ENCODE peak calls at places on chromosome 20, in four cellular contexts. W is SK-N-SH, F is A549, G is HepG2. B is an unnamed sample.

GRCh38 chr20:47701612-47702011 is 83.7 kb downstream of the SULF2 start:
- DNase-seq in W (no peak), F (no peak), G (no peak), B (no peak)

GRCh38 chr20:24752612-24753011 is 196.5 kb upstream of the CST7 start:
- DNase-seq in W (no peak), F (no peak), G (no peak), B (no peak)

GRCh38 chr20:50297498-50298348 is 107.1 kb downstream of the CEBPB start:
- DNase-seq in W (no peak), F (no peak), G (no peak), B (no peak)

GRCh38 chr20:46276531-46276930 is 31.8 kb downstream of the CDH22 start:
- DNase-seq in W (no peak), F (no peak), G (no peak), B (no peak)

GRCh38 chr20:50580016-50580747 is 70.0 kb downstream of the PTPN1 start:
- DNase-seq in W (peak), F (peak), G (peak), B (no peak)

GRCh38 chr20:35773154-35773751 is 1.4 kb downstream of the PHF20 start:
- DNase-seq in W (no peak), F (no peak), G (no peak), B (peak)

GRCh38 chr20:59813948-59814834 is 119.2 kb downstream of the SYCP2 start:
- DNase-seq in W (no peak), F (no peak), G (no peak), B (no peak)

GRCh38 chr20:1299522-1299921 is 29.4 kb downstream of the SDCBP2 start:
- DNase-seq in W (peak), F (peak), G (no peak), B (no peak)

GRCh38 chr20:37786043-37786442 is 92.2 kb downstream of the CTNNBL1 start:
- DNase-seq in W (no peak), F (no peak), G (no peak), B (no peak)

GRCh38 chr20:50129662-50130345 is 16.9 kb upstream of the UBE2V1 start:
- DNase-seq in W (peak), F (peak), G (no peak), B (no peak)

GRCh38 chr20:3420211-3420707 is 12.8 kb upstream of the DNAAF9 start:
- DNase-seq in W (no peak), F (no peak), G (no peak), B (peak)

GRCh38 chr20:31821427-31821826 is 2.3 kb downstream of the MYLK2 start:
- DNase-seq in W (no peak), F (no peak), G (no peak), B (no peak)

GRCh38 chr20:23446505-23446904 is 6.2 kb downstream of the CST11 start:
- DNase-seq in W (peak), F (peak), G (peak), B (peak)

GRCh38 chr20:10673831-10674683 is at the start of gene JAG1:
- DNase-seq in W (peak), F (peak), G (peak), B (peak)

GRCh38 chr20:4104045-4104444 is 88.7 kb upstream of the RNF24 start:
- DNase-seq in W (no peak), F (no peak), G (no peak), B (no peak)

GRCh38 chr20:3934628-3935027 is 45.4 kb downstream of the PANK2 start:
- DNase-seq in W (no peak), F (no peak), G (no peak), B (no peak)

GRCh38 chr20:25534845-25535244 is 50.5 kb downstream of the NINL start:
- DNase-seq in W (no peak), F (no peak), G (no peak), B (no peak)

GRCh38 chr20:56924976-56925695 is 296.0 kb downstream of the TFAP2C start:
- DNase-seq in W (peak), F (peak), G (no peak), B (no peak)

GRCh38 chr20:34542439-34542838 is 16.1 kb upstream of the MAP1LC3A start:
- DNase-seq in W (no peak), F (no peak), G (no peak), B (no peak)

GRCh38 chr20:10861619-10862018 is 187.8 kb upstream of the JAG1 start:
- DNase-seq in W (no peak), F (peak), G (peak), B (no peak)

GRCh38 chr20:60102665-60103210 is 144.5 kb downstream of the CDH26 start:
- DNase-seq in W (no peak), F (no peak), G (no peak), B (no peak)

GRCh38 chr20:53652090-53652858 is 58.6 kb upstream of the ZNF217 start:
- DNase-seq in W (no peak), F (no peak), G (peak), B (peak)

GRCh38 chr20:699811-700338 is 24.3 kb upstream of the SCRT2 start:
- DNase-seq in W (peak), F (no peak), G (no peak), B (no peak)

GRCh38 chr20:3430376-3431069 is 23.1 kb upstream of the DNAAF9 start:
- DNase-seq in W (no peak), F (no peak), G (no peak), B (peak)

GRCh38 chr20:11869641-11870040 is 48.1 kb upstream of the BTBD3 start:
- DNase-seq in W (no peak), F (no peak), G (no peak), B (no peak)

GRCh38 chr20:32670773-32671455 is 2.8 kb downstream of the C20orf203 start:
- DNase-seq in W (no peak), F (no peak), G (no peak), B (peak)

GRCh38 chr20:31824554-31825313 is 5.6 kb downstream of the MYLK2 start:
- DNase-seq in W (peak), F (no peak), G (no peak), B (no peak)

GRCh38 chr20:54140927-54141566 is 32.7 kb downstream of the CYP24A1 start:
- DNase-seq in W (no peak), F (no peak), G (peak), B (no peak)

GRCh38 chr20:3262566-3262965 is 23.6 kb upstream of the SLC4A11 start:
- DNase-seq in W (no peak), F (no peak), G (no peak), B (no peak)

GRCh38 chr20:36385503-36385902 is 79.4 kb downstream of the DLGAP4 start:
- DNase-seq in W (peak), F (no peak), G (no peak), B (no peak)

GRCh38 chr20:1737134-1737533 is 79.6 kb upstream of the SIRPG start:
- DNase-seq in W (no peak), F (no peak), G (no peak), B (no peak)

GRCh38 chr20:49287555-49288249 is 9.8 kb upstream of the ZNFX1 start:
- DNase-seq in W (no peak), F (no peak), G (peak), B (no peak)

GRCh38 chr20:44765091-44765490 is 19.4 kb downstream of the KCNK15 start:
- DNase-seq in W (no peak), F (no peak), G (no peak), B (no peak)

DNA sequence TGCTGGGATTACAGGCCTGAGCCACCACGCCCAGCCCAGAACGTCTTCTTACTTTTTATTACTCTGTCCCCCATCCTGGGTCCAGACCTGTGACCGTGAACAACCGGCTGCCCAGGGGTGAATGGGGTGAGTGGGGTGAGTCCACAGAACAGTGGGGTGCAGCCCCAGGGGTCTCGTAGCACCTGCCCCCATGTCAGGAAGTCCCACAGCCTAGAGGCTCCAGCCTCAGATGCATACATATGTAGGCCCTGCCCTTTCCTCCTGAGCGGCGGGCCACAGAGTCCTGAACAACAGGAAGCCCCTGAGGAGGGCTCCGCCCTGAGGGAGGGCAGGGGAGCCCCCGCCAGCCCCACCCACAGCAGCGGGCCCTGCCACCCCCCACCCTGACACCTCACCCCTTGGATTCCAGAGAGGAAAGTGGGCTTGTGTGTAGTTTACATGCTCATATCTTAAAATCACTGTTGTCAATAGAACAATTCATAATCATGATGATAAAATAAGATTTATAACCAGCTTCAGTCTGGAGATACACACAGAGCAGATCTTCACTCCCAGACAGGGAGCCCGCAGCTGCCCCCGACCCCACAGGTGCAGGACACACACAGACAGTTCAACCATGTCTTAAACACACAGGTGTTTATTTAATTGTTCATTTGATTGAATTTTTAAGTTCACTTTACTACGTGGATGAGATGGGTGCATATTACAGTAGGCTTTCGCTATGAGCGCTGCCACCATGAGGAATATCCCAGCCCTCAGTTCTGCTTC is 12.4 kb upstream of the GMEB2 start:
- DNase-seq in W (no peak), F (no peak), G (no peak), B (no peak)
- TF ChIP-seq PBX3 in W (no peak), F (no peak), G (no peak), B (no peak)

DNA sequence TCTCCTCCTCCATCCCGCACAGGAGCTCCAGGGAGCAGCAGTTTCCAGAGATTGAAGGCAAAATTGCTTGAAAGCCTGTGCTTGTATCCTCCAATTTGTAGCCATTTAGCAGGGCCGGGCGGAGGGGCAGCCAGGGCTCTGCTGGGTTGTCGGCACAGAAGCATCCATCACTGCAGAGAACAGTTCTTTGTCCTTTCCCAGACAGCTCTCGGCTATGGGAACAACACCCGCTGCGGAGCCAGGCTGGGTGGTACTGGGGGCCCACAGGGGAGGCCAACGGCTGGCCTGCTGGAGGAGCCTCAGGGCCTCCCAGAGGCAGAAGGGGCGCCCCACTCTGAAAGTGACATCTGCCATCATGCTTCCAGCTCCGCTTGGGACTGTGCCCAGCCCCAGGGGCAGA is 7.8 kb downstream of the HRH3 start:
- DNase-seq in W (peak), F (no peak), G (no peak), B (no peak)
- TF ChIP-seq PBX3 in W (no peak), F (no peak), G (no peak), B (no peak)

DNA sequence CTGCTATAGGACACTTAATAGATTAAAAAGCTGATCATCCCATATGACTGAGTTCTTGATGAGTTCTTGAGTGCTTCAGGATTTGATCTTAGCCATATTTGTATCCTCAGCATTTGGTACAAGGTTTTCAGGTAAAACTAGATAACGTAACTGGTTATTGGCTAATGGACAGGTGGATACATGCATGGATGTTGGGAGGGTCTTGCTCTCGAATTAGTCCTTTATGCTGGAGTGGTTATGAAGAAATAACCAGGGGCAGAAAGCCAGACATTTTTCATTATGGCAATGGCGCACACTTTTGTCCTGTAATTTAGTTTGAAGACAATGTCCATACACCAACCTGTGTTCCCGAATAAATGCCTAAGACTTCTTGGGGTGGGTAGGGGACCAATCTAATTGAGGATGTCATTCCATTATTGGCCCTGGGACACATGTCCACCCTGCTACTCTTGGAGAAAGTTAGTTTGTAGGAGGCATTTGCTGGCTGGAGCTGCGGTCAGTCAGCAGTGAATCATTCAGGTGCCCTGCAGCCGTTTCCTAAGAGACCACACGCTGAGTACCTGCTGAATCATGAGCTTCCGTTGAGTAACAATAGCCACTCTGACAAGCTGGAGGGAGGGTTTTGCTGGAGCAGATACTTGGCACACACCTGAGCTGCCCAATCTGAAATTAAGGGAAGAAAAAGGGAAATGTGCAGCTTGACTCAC is 194.4 kb downstream of the FOXA2 start:
- DNase-seq in W (no peak), F (peak), G (peak), B (no peak)
- TF ChIP-seq PBX3 in W (peak), F (peak), G (no peak), B (no peak)

DNA sequence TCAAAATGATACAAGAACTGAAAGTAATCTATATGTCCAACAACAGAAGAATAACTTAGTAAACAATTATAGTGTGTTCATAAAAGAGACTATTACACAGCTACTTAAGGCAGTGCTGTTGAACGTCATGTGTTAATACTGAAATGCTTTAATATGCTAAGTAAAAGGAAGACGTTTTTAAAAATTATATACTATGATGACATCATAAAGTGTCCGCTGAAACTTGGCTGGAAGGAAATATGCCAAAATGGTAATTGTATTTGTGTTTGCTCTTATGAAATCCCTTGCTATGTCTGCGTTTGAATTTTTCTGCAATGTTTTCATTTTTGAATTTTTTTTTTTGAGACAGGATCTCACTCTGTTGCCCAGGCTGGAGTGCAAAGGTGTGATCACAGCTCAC is 679.3 kb downstream of the DHX35 start:
- DNase-seq in W (no peak), F (no peak), G (no peak), B (no peak)
- TF ChIP-seq PBX3 in W (no peak), F (no peak), G (no peak), B (no peak)

B was measured in GM12878.